ENCODE peak calls at places on chromosomes 11 and 22, in four cellular contexts. C, Y, W and S are unnamed samples.

GRCh38 chr11:133968300-133968699 is 11.5 kb upstream of the IGSF9B start:
- DNase-seq in C (no peak), Y (no peak), W (no peak), S (peak; percentile 37)

GRCh38 chr22:21766933-21767462 is 31.4 kb upstream of the YPEL1 start:
- DNase-seq in C (peak; percentile 39), Y (peak; percentile 40), W (peak; percentile 30), S (peak; percentile 90)

GRCh38 chr11:19437760-19438159 is 197.0 kb upstream of the E2F8 start:
- DNase-seq in C (no peak), Y (no peak), W (no peak), S (no peak)

GRCh38 chr22:45975266-45976161 is 1.4 kb downstream of the WNT7B start:
- DNase-seq in C (no peak), Y (no peak), W (no peak), S (no peak)

GRCh38 chr11:123757976-123758375 is 3.7 kb upstream of the OR6X1 start:
- DNase-seq in C (no peak), Y (no peak), W (no peak), S (no peak)

GRCh38 chr11:47394050-47394321 is 14.4 kb upstream of the SLC39A13 start:
- DNase-seq in C (no peak), Y (peak; percentile 79), W (no peak), S (no peak)

GRCh38 chr11:61707574-61707973 is 27.4 kb downstream of the DAGLA start:
- DNase-seq in C (no peak), Y (no peak), W (no peak), S (no peak)

GRCh38 chr22:36744791-36745190 is 31.1 kb downstream of the IFT27 start:
- DNase-seq in C (no peak), Y (peak; percentile 32), W (no peak), S (no peak)

GRCh38 chr11:121611242-121611641 is 158.5 kb upstream of the SORL1-AS1 start:
- DNase-seq in C (no peak), Y (no peak), W (no peak), S (no peak)

GRCh38 chr11:129223701-129224149 is 31.6 kb upstream of the ARHGAP32 start:
- DNase-seq in C (no peak), Y (no peak), W (no peak), S (no peak)

GRCh38 chr11:60993611-60994010 is 22.1 kb downstream of the CD6 start:
- DNase-seq in C (no peak), Y (no peak), W (no peak), S (peak; percentile 57)

GRCh38 chr22:36413022-36413770 is 25.4 kb upstream of the MYH9 start:
- DNase-seq in C (no peak), Y (no peak), W (no peak), S (peak; percentile 22)

GRCh38 chr11:14906614-14907392 is 14.8 kb upstream of the CYP2R1 start:
- DNase-seq in C (no peak), Y (no peak), W (no peak), S (peak; percentile 12)

GRCh38 chr22:38859581-38860290 is 12.3 kb downstream of the CBX6 start:
- DNase-seq in C (no peak), Y (no peak), W (no peak), S (no peak)

GRCh38 chr11:128458316-128458715 is 129.0 kb downstream of the ETS1 start:
- DNase-seq in C (no peak), Y (no peak), W (no peak), S (no peak)

GRCh38 chr11:59822989-59823566 is 12.5 kb upstream of the MRPL16 start:
- DNase-seq in C (no peak), Y (no peak), W (peak; percentile 84), S (peak; percentile 54)

GRCh38 chr11:62501432-62501891 is 45.1 kb downstream of the AHNAK start:
- DNase-seq in C (no peak), Y (no peak), W (no peak), S (no peak)

GRCh38 chr11:798093-798713 is at the start of gene SLC25A22:
- DNase-seq in C (peak; percentile 84), Y (peak; percentile 92), W (peak; percentile 88), S (peak; percentile 87)

GRCh38 chr11:117686711-117687110 is 110.3 kb downstream of the DSCAML1 start:
- DNase-seq in C (no peak), Y (no peak), W (no peak), S (no peak)

GRCh38 chr22:50627452-50627913 is 469 bp downstream of the ARSA start:
- DNase-seq in C (no peak), Y (no peak), W (peak; percentile 25), S (peak; percentile 48)

GRCh38 chr11:71311176-71311925 is 59.0 kb upstream of the SHANK2 start:
- DNase-seq in C (no peak), Y (peak; percentile 50), W (no peak), S (no peak)

GRCh38 chr11:87849216-87849615 is 326.0 kb downstream of the RAB38 start:
- DNase-seq in C (no peak), Y (no peak), W (no peak), S (no peak)

GRCh38 chr11:4156571-4156970 is 62.0 kb downstream of the RRM1 start:
- DNase-seq in C (no peak), Y (no peak), W (no peak), S (no peak)

DNA sequence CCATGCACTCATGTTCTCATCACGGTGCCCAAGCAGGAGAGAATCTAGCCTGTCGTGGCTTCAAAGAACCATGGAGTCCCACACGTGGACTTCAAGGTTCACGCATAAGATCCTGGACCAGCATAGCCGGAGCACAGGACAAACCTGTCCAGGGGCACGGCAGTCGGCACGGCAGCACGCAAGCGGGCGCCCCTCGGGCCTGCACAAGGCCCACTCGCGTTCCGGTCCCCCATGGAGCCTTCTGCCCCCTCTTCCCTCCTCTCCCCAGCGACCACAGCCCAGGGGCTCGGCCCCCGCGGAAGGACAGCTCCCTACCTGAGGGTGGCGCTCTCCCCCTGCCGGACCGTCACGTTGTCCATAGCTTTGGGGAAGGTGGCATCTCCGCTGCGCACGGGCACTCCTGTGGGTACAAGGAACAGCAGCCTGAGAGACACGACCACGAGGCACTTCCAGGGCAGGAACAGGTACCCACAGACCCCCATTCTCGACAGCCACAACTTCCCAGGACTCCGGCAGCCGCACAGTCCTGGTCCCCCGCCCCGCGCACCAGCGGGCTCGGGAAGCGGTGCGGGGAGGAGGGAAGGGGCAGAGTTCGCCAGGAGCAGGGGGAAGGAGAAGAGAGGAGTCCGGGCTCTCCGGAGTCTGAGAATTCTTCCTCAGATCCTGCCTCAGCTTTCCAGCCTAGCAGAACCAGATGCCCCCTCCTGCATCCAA is 589.5 kb downstream of the OPCML start:
- DNase-seq in C (no peak), Y (no peak), W (no peak), S (no peak)
- TF ChIP-seq CTCF in C (no peak), Y (no peak), W (no peak), S (no peak)

GRCh38 chr11:115193931-115194797 is 310.1 kb downstream of the CADM1 start:
- DNase-seq in C (no peak), Y (no peak), W (peak; percentile 11), S (no peak)
- TF ChIP-seq CTCF in C (no peak), Y (no peak), W (no peak), S (no peak)

GRCh38 chr11:102683277-102683676 is 22.3 kb downstream of the MMP27 start:
- DNase-seq in C (no peak), Y (no peak), W (no peak), S (no peak)
- TF ChIP-seq CTCF in C (no peak), Y (no peak), W (no peak), S (no peak)

DNA sequence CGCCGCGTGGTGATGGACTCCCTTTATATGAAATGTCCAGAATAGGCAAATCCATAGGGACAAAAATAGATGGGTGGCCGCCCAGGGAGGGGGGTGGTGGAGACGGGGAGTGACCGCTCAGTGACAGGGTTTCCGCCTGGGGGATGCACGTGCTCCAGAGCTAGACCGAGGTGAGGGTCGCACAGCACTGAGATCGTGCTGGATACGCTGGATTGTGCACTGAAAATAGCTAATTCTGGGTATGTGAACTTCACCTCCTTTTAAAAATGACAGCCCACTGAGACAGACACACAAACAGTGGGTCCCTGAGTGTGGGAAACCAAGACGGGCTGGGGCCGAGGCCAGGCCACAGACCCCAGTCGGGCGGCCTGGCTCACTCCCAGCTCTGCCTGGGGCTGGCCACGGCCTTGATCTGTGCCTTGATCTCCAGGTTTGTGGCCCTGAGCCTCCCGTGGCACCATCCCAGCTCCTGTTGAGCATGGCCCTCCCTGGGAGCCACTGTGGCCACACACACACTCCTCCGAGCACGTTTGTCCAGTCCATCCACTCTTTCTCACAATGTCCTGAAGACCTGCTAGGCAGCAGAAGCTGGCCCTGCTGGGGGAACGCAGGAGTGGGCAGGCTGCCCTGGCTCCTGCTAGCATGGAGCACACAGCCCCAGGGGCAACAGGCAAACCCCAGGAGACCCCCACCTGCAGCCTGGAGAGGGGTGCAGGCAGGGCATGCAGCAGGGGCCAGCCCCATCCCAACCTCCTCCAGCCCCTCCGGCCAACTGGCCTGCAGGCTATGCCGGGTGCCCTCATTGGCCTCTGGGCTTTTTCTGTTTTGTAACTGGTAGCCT is 41.0 kb upstream of the TH start:
- DNase-seq in C (no peak), Y (peak; percentile 48), W (no peak), S (no peak)
- TF ChIP-seq CTCF in C (no peak), Y (no peak), W (no peak), S (no peak)

GRCh38 chr11:95135155-95135554 is 45.5 kb downstream of the ENDOD1 start:
- DNase-seq in C (no peak), Y (no peak), W (no peak), S (no peak)

GRCh38 chr11:95135880-95136279 is 46.2 kb downstream of the ENDOD1 start:
- DNase-seq in C (no peak), Y (no peak), W (no peak), S (no peak)

GRCh38 chr11:95137299-95137698 is 47.7 kb downstream of the ENDOD1 start:
- DNase-seq in C (no peak), Y (no peak), W (no peak), S (no peak)

GRCh38 chr11:95140397-95141030 is 50.9 kb downstream of the ENDOD1 start:
- DNase-seq in C (no peak), Y (no peak), W (no peak), S (no peak)

GRCh38 chr11:95138448-95138847 is 48.8 kb downstream of the ENDOD1 start:
- DNase-seq in C (no peak), Y (no peak), W (peak; percentile 64), S (no peak)
- TF ChIP-seq CTCF in C (no peak), Y (peak; percentile 24), W (peak; percentile 81), S (peak; percentile 45)

DNA sequence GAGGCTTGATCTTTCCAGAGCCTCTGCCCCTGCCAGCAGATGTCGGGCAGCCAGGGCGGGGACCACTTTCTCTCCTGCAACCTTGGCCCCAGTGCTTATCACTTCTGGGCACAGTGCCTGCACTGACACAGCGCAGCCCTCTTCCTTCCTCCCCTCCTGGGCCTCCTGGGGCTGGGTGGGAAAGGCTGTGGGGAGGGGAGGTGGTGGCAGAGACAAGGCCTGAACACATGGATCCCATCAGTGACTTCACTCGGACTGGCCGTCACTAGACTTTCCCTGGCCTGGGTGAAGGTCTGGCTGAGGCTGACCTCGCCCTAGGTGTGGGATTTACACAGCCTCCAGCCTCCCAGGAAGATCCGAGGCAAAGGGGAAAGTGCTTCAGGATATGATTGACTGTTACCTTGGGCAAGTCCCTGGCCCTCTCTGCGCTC is 68.1 kb downstream of the LRRC32 start:
- DNase-seq in C (no peak), Y (no peak), W (no peak), S (no peak)
- TF ChIP-seq CTCF in C (no peak), Y (no peak), W (no peak), S (no peak)

GRCh38 chr22:24101966-24102365 is 79.3 kb upstream of the SUSD2 start:
- DNase-seq in C (peak; percentile 23), Y (peak; percentile 34), W (no peak), S (no peak)
- TF ChIP-seq CTCF in C (no peak), Y (peak; percentile 33), W (no peak), S (no peak)